ENCODE peak calls at places on chromosomes 13 and 19, in nine cellular contexts. U is dorsolateral prefrontal cortex, E is psoas muscle, A is tibial artery, N is heart left ventricle, W is neural progenitor cell, O is IMR-90, M is cardiac muscle cell, V is colonic mucosa. R is an unnamed sample. For H3K27me3, the result is how much of the 10 kb centered on the place peaks cover.

GRCh38 chr13:108573455-108573854 is 56.0 kb upstream of the MYO16 start:
- DNase-seq in U (no peak), E (no peak), A (no peak), N (no peak), W (no peak), O (no peak), M (no peak), V (no peak), R (no peak)

GRCh38 chr13:58573742-58574141 is 942.2 kb downstream of the PCDH17 start:
- DNase-seq in U (no peak), E (no peak), A (no peak), N (no peak), W (no peak), O (no peak), M (no peak), V (no peak), R (no peak)

GRCh38 chr13:100825551-100825950 is 151.0 kb upstream of the TMTC4 start:
- DNase-seq in U (no peak), E (no peak), A (no peak), N (no peak), W (no peak), O (peak), M (no peak), V (no peak), R (no peak)

GRCh38 chr19:6235031-6235951 is 44.5 kb downstream of the MLLT1 start:
- DNase-seq in U (no peak), E (no peak), A (no peak), N (no peak), W (no peak), O (no peak), M (no peak), V (no peak), R (no peak)

GRCh38 chr13:60155978-60156377 is 7.8 kb downstream of the DIAPH3 start:
- DNase-seq in U (no peak), E (no peak), A (no peak), N (no peak), W (no peak), O (peak), M (no peak), V (no peak), R (no peak)

GRCh38 chr19:2097330-2098327 is 914 bp downstream of the IZUMO4 start:
- DNase-seq in U (no peak), E (no peak), A (peak), N (no peak), W (peak), O (no peak), M (no peak), V (no peak), R (no peak)

GRCh38 chr13:59677966-59678814 is 485.5 kb downstream of the DIAPH3 start:
- DNase-seq in U (no peak), E (no peak), A (no peak), N (peak), W (peak), O (peak), M (peak), V (no peak), R (peak)

GRCh38 chr13:73898276-73898675 is 235.9 kb downstream of the KLF12 start:
- DNase-seq in U (no peak), E (no peak), A (no peak), N (no peak), W (no peak), O (no peak), M (no peak), V (no peak), R (no peak)

GRCh38 chr19:6925801-6926751 is 38.7 kb downstream of the ADGRE1 start:
- DNase-seq in U (no peak), E (no peak), A (no peak), N (no peak), W (no peak), O (no peak), M (no peak), V (no peak), R (peak)

GRCh38 chr13:111633401-111633800 is 313.0 kb downstream of the TEX29 start:
- DNase-seq in U (no peak), E (no peak), A (no peak), N (no peak), W (no peak), O (no peak), M (no peak), V (no peak), R (no peak)
- H3K4me3 ChIP-seq in U (no peak), E (no peak), A (no peak), N (no peak), W (no peak), O (no peak), M (no peak), V (no peak), R (no peak)

GRCh38 chr19:17078920-17079709 is 3.5 kb downstream of the MYO9B start:
- DNase-seq in U (no peak), E (no peak), A (no peak), N (no peak), W (peak), O (peak), M (no peak), V (no peak), R (no peak)

GRCh38 chr19:17080441-17080803 is 4.8 kb downstream of the MYO9B start:
- DNase-seq in U (no peak), E (no peak), A (no peak), N (no peak), W (no peak), O (no peak), M (no peak), V (no peak), R (no peak)

GRCh38 chr19:17078038-17078919 is 2.7 kb downstream of the MYO9B start:
- DNase-seq in U (no peak), E (no peak), A (no peak), N (no peak), W (no peak), O (no peak), M (no peak), V (no peak), R (no peak)

GRCh38 chr19:17081672-17082630 is 6.4 kb downstream of the MYO9B start:
- DNase-seq in U (no peak), E (no peak), A (peak), N (peak), W (no peak), O (no peak), M (no peak), V (no peak), R (no peak)

DNA sequence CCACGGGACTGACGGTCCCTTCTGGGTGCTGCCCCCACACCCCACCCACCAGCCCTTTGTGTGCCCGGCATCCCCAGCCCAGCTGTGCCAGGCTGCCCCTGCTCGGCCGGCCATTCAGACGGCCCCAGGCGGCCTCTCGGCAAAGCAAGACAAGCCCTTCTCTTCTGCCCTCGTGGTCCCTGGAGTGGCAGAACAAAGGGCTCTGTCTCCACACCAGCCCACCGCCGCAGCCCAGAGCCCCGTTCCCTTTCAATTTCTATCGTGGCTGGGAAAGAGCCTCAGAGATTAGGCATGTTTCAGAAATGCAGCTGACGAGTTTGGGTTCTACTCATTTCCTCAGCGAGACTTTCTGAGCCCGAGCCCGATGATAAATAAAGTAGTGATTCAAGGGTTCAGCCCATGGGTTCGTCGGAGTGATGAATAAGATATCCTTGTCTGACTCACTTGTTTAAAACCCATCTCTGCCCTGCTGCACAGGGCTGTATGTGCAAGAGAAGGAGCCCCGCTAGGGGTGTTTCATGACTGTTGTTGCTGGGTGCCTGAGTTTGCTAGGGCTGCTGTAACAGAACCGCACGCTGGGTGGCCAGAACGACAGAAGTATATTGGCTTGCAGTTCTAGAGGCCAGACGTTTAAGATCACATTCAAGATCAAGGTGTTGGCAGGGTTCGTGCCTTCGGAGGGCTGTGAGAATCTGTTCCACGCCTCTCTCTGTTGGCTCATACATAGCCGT is 4.3 kb downstream of the MYO9B start:
- DNase-seq in U (peak), E (peak), A (peak), N (peak), W (peak), O (peak), M (peak), V (peak), R (peak)
- TF ChIP-seq CTCF in U (peak), E (peak), A (peak), N (peak), W (no peak), O (peak), M (peak), V (peak), R (peak)

DNA sequence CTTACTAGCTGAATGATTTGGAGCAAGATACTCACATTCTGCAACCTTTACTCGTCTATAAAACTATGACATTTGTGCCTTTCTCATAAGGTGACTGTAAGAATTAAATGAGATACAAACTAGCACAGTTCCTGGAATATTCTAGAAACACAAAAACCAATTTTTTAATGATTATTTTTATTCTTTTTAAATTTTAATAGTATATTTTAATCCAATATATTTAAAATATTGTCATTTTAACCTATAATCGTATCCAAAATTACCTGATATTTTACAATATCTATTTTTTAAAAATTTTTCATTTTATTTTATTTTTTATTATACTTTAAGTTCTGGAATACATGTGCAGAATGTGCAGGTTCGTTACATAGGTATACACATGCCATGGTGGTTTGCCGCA is 238.1 kb downstream of the OLFM4 start:
- DNase-seq in U (no peak), E (no peak), A (no peak), N (no peak), W (no peak), O (no peak), M (no peak), V (no peak), R (no peak)
- H3K27me3 ChIP-seq in U (under half), E (under half), A (under half), N (under half), W (under half), O (under half), M (under half), V (under half), R (under half)

DNA sequence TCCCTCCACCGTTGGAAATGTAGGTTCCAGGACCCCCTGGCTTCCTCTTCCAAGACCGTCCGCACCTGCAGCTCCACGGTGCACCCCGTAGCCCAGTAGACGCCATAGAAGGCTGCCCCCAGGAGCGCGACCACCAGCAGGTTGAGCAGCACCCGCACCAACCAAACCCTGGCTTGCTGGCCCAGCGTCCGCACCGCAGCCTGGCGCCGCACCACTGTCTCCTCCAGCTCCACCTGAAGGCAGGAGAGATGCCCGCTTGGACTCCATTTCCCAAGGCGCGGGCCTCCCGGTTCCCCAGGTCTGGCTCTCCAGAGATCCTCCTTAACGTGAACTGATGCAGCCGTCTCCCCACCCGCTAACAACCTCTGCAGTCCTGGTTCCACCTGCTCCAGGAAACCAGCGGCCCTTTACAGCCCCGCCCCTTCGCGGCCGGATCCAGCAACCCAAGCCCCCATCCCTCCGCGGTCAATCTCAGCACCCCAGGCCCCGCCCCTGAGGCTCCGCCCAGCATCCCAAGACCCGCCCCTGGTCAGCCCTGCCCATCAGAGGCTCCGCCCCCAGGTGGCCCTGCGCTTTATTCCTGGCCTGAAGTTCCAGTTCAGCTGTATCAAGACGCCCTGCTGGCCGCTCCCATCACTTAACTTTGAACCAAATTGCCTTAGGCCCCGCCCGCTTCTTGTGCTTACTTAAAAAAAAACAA is 5.0 kb upstream of the LENG1 start:
- DNase-seq in U (no peak), E (no peak), A (peak), N (peak), W (peak), O (peak), M (peak), V (peak), R (peak)
- H3K4me3 ChIP-seq in U (no peak), E (peak), A (no peak), N (peak), W (no peak), O (peak), M (no peak), V (no peak), R (no peak)

GRCh38 chr19:23822735-23823134 is 64.0 kb upstream of the ZNF681 start:
- DNase-seq in U (no peak), E (no peak), A (no peak), N (no peak), W (no peak), O (no peak), M (no peak), V (no peak), R (no peak)

DNA sequence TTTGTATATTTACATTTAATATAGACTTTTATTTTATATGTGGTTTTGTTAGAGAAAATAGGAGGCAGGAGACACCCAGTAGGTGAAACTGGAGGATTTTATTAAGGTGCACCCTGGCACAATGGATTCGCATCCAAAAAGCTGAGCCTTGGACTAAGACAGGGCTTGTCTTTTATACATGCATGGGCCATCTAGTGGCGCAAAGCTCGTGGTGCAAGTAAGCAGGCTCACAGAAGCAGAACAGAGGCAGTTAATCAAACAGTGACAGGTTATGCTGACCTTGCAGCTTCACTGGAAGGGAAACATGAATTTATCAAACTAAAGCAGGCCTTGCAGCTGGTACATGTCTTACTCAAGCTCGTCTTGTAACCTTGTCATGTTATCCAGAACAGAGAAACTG is 58.8 kb upstream of the ZNF681 start:
- DNase-seq in U (no peak), E (no peak), A (no peak), N (no peak), W (peak), O (peak), M (peak), V (peak), R (no peak)
- TF ChIP-seq CTCF in U (peak), E (peak), A (no peak), N (peak), W (peak), O (no peak), M (peak), V (peak), R (peak)

GRCh38 chr19:29525901-29526729 is at the start of gene VSTM2B:
- DNase-seq in U (no peak), E (no peak), A (no peak), N (no peak), W (peak), O (no peak), M (no peak), V (no peak), R (no peak)
- H3K27me3 ChIP-seq in U (under half), E (under half), A (under half), N (half or more), W (half or more), O (half or more), M (half or more), V (half or more), R (under half)

GRCh38 chr19:16324384-16325160 is at the start of gene KLF2:
- DNase-seq in U (peak), E (peak), A (peak), N (peak), W (peak), O (peak), M (peak), V (peak), R (peak)

GRCh38 chr19:16326401-16327130 is 1.9 kb downstream of the KLF2 start:
- DNase-seq in U (no peak), E (peak), A (no peak), N (peak), W (peak), O (no peak), M (no peak), V (no peak), R (peak)

GRCh38 chr19:16325161-16325527 is 518 bp downstream of the KLF2 start:
- DNase-seq in U (no peak), E (peak), A (no peak), N (peak), W (peak), O (no peak), M (peak), V (peak), R (peak)

GRCh38 chr19:16327131-16327450 is 2.5 kb downstream of the KLF2 start:
- DNase-seq in U (no peak), E (no peak), A (no peak), N (no peak), W (no peak), O (no peak), M (no peak), V (no peak), R (no peak)

DNA sequence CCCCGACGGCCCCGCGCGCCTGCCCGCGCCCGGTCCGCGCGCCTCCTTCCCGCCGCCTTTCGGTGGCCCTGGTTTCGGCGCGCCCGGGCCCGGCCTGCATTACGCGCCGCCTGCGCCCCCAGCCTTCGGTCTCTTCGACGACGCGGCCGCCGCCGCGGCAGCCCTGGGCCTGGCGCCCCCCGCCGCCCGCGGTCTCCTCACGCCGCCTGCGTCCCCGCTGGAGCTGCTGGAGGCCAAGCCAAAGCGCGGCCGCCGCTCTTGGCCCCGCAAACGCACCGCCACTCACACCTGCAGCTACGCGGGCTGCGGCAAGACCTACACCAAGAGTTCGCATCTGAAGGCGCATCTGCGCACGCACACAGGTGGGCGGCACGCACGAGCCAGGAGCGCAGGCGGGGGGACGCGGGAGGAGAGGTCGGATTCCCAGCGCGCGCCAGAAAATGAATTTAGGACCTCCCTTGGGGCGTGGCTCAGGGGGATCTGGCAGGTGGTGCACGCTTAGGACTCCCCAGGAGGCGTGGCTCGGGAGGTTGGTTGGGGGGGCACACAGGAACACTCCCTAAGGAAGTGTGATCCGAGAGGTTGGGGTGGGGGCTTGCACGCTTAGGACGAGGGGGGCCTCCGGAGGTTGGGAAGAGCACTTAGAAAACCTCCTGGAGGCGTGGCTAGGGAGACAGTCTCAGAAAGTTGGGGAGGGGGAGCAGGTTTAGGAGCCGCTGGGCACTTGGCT is 1.2 kb downstream of the KLF2 start:
- DNase-seq in U (no peak), E (peak), A (no peak), N (peak), W (peak), O (no peak), M (peak), V (peak), R (peak)
- H3K4me3 ChIP-seq in U (peak), E (peak), A (peak), N (peak), W (peak), O (peak), M (peak), V (peak), R (peak)

GRCh38 chr19:50402544-50403301 is 16.0 kb upstream of the SPIB start:
- DNase-seq in U (no peak), E (no peak), A (no peak), N (no peak), W (no peak), O (no peak), M (no peak), V (no peak), R (no peak)

GRCh38 chr19:50410109-50410508 is 8.6 kb upstream of the SPIB start:
- DNase-seq in U (no peak), E (no peak), A (no peak), N (no peak), W (no peak), O (no peak), M (no peak), V (no peak), R (no peak)

GRCh38 chr19:50409347-50409746 is 9.4 kb upstream of the SPIB start:
- DNase-seq in U (no peak), E (no peak), A (no peak), N (no peak), W (no peak), O (no peak), M (no peak), V (no peak), R (no peak)

GRCh38 chr19:50406829-50407228 is 11.9 kb upstream of the SPIB start:
- DNase-seq in U (no peak), E (no peak), A (no peak), N (no peak), W (no peak), O (no peak), M (no peak), V (no peak), R (no peak)

DNA sequence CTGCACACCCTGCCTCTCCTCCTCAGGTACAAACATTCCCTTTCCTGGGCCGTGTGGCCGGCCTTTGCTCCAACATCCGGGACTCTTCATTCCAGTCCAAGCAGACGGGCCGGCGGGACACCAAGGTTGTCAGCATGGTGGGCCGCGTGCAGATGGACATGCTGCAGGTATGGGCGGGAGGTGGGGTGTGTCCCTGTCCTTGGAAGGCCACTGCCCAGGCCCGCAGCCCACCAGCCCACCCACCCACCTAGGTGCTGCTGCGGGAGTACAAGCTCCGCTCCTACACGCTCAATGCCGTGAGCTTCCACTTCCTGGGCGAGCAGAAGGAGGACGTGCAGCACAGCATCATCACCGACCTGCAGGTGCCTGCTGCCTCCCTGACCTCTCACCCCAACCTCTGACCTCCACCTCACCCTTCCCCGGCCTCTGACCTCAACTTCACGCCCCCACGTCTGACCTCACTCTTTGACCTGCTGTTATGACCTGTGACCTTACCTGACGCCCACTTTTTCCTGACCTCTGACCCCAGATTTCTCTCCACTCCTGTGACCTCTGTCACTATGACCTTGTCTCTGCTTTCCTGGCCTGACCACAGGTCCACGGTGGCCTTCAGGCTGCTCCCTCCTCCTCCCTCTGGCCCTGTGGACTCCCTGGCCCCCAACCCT is 12.4 kb upstream of the SPIB start:
- DNase-seq in U (no peak), E (no peak), A (no peak), N (no peak), W (no peak), O (no peak), M (no peak), V (no peak), R (no peak)
- TF ChIP-seq CTCF in U (no peak), E (no peak), A (no peak), N (no peak), W (no peak), O (no peak), M (no peak), V (no peak), R (no peak)

R was measured in GM06990.